ENCODE peak calls at places on chromosomes 12 and 14, in four cellular contexts. Z is fibroblast of lung, J is mesenchymal stem cell, X is SK-N-SH. G is an unnamed sample. For H3K4me1, the result is how much of the 10 kb centered on the place peaks cover.

GRCh38 chr14:39102265-39102968 is 618 bp downstream of the SEC23A start:
- DNase-seq in Z (peak), J (peak), X (no peak), G (no peak)

GRCh38 chr14:71773900-71774481 is 158.2 kb upstream of the RGS6 start:
- DNase-seq in Z (no peak), J (no peak), X (no peak), G (no peak)

GRCh38 chr14:75277796-75278421 is 719 bp upstream of the FOS start:
- DNase-seq in Z (peak), J (no peak), X (no peak), G (peak)

GRCh38 chr12:26318661-26319068 is 123.3 kb downstream of the SSPN start:
- DNase-seq in Z (peak), J (peak), X (no peak), G (no peak)

GRCh38 chr12:84874125-84874824 is 38.3 kb downstream of the SLC6A15 start:
- DNase-seq in Z (peak), J (peak), X (peak), G (peak)

GRCh38 chr14:75188520-75189267 is 12.3 kb upstream of the TMED10 start:
- DNase-seq in Z (no peak), J (no peak), X (no peak), G (no peak)

GRCh38 chr14:100138082-100138787 is 21.2 kb downstream of the DEGS2 start:
- DNase-seq in Z (no peak), J (no peak), X (no peak), G (no peak)

GRCh38 chr12:45357547-45358417 is 141.9 kb downstream of the ANO6 start:
- DNase-seq in Z (peak), J (no peak), X (peak), G (no peak)

GRCh38 chr12:6343518-6343917 is 1.6 kb upstream of the TNFRSF1A start:
- DNase-seq in Z (no peak), J (no peak), X (no peak), G (no peak)
- H3K4me1 ChIP-seq in Z (under half), J (under half), X (under half), G (under half)

DNA sequence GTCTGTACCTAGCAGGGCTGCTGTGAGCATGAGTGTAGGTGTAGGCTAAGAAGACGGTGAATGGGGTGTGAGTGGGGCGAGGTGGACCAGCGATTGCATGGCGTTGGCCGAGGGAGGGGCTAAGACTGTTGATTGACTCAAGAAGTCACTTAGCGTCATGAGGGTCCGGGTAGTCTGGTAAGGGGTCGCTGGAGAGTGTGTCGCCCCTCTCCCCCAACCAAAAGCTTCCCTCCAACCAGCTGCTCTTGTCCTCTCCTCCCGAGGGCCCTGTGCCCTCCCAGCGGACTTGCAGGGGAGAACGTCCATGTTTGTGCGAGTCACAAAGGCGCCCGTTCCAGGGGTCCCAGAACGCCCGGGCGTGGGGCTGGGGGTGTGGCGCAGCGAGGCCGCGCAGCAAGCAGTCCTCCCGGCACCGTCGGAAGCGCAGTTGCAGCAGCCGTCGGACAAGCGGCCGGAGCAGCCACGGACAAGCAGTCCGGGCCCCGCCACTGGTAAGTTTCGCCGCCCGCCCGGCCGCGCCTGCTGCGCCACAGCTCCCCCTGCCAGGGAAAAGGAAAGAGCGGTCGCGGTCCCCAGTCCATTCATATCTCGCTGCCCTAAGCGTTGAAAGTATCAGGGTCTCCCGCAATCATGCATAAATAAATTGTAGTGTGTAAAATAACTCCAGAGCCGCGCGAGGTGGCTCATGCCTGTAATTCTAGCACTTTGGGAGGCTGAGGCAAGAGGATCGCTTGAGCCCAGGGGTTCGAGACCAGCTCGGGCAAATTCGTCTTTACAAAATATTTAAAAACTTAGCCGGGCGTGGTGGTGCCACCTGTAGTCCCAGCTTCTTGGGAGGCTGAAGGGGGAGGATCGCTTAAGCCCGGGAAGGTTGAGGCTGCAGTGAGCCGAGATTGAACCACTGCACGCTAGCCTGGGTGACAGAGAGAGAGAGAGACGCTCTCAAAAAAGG is at the start of gene CCDC63:
- DNase-seq in Z (peak), J (peak), X (peak), G (peak)
- H3K9ac ChIP-seq in Z (no peak), J (no peak), X (no peak), G (peak)

GRCh38 chr14:90513151-90514014 is 116.6 kb downstream of the CALM1 start:
- DNase-seq in Z (peak), J (peak), X (no peak), G (no peak)
- H3K4me1 ChIP-seq in Z (under half), J (under half), X (under half), G (under half)

GRCh38 chr12:113189361-113189760 is 3.8 kb downstream of the RITA1 start:
- DNase-seq in Z (no peak), J (no peak), X (no peak), G (no peak)

GRCh38 chr12:113186666-113187325 is 1.3 kb downstream of the RITA1 start:
- DNase-seq in Z (no peak), J (no peak), X (no peak), G (no peak)

GRCh38 chr12:113185180-113186032 is at the start of the genes DDX54 and RITA1:
- DNase-seq in Z (peak), J (peak), X (peak), G (peak)

GRCh38 chr12:113186033-113186365 is 478 bp downstream of the RITA1 start:
- DNase-seq in Z (peak), J (peak), X (no peak), G (no peak)

GRCh38 chr12:113187588-113187987 is 2.1 kb downstream of the RITA1 start:
- DNase-seq in Z (no peak), J (no peak), X (no peak), G (no peak)
- H3K9ac ChIP-seq in Z (no peak), J (no peak), X (no peak), G (no peak)

G was measured in neuronal stem cell.